ENCODE peak calls at places on chromosomes 13 and 19, in nine cellular contexts. One of them, this sample, is unnamed.

GRCh38 chr19:3387645-3388589 is 21.5 kb downstream of the NFIC start:
- DNase-seq in esophagus squamous epithelium: no peak
- DNase-seq in stimulated activated naive CD8-positive, alpha-beta T cell treated with anti-CD3 and anti-CD28 coated beads, Interleukin-15, Interleukin-2, amounts not matched to agents 100 U/mL and 50 U/mL, for 24 hours: no peak
- DNase-seq in substantia nigra: peak
- DNase-seq in stimulated activated CD8-positive, alpha-beta memory T cell treated with anti-CD3 and anti-CD28 coated beads, Interleukin-7, amount 100 ng/mL, for 24 hours: no peak
- DNase-seq in astrocyte of the spinal cord: peak
- DNase-seq in activated CD4-positive, alpha-beta T cell treated with anti-CD3 and anti-CD28 coated beads, Interleukin-2, amount 50 U/mL, for 48 hours: no peak
- DNase-seq in left lung: peak
- DNase-seq in fibroblast of mammary gland: peak
- DNase-seq in this sample: peak

GRCh38 chr19:39190768-39191167 is 6.0 kb upstream of the NCCRP1 start:
- DNase-seq in stimulated activated CD8-positive, alpha-beta memory T cell treated with anti-CD3 and anti-CD28 coated beads, Interleukin-7, amount 100 ng/mL, for 24 hours: no peak
- DNase-seq in stimulated activated naive CD8-positive, alpha-beta T cell treated with anti-CD3 and anti-CD28 coated beads, Interleukin-15, Interleukin-2, amounts not matched to agents 100 U/mL and 50 U/mL, for 24 hours: no peak
- DNase-seq in astrocyte of the spinal cord: no peak
- DNase-seq in activated CD4-positive, alpha-beta T cell treated with anti-CD3 and anti-CD28 coated beads, Interleukin-2, amount 50 U/mL, for 48 hours: no peak
- DNase-seq in substantia nigra: no peak
- DNase-seq in esophagus squamous epithelium: no peak
- DNase-seq in left lung: no peak
- DNase-seq in fibroblast of mammary gland: no peak
- DNase-seq in this sample: no peak

GRCh38 chr19:40614595-40615411 is 13.6 kb downstream of the LTBP4 start:
- DNase-seq in activated CD4-positive, alpha-beta T cell treated with anti-CD3 and anti-CD28 coated beads, Interleukin-2, amount 50 U/mL, for 48 hours: peak
- DNase-seq in esophagus squamous epithelium: peak
- DNase-seq in astrocyte of the spinal cord: peak
- DNase-seq in stimulated activated naive CD8-positive, alpha-beta T cell treated with anti-CD3 and anti-CD28 coated beads, Interleukin-15, Interleukin-2, amounts not matched to agents 100 U/mL and 50 U/mL, for 24 hours: peak
- DNase-seq in substantia nigra: no peak
- DNase-seq in stimulated activated CD8-positive, alpha-beta memory T cell treated with anti-CD3 and anti-CD28 coated beads, Interleukin-7, amount 100 ng/mL, for 24 hours: peak
- DNase-seq in fibroblast of mammary gland: peak
- DNase-seq in left lung: peak
- DNase-seq in this sample: peak

GRCh38 chr19:38321646-38322323 is 2.1 kb downstream of the KCNK6 start:
- DNase-seq in stimulated activated CD8-positive, alpha-beta memory T cell treated with anti-CD3 and anti-CD28 coated beads, Interleukin-7, amount 100 ng/mL, for 24 hours: no peak
- DNase-seq in fibroblast of mammary gland: peak
- DNase-seq in astrocyte of the spinal cord: no peak
- DNase-seq in substantia nigra: no peak
- DNase-seq in stimulated activated naive CD8-positive, alpha-beta T cell treated with anti-CD3 and anti-CD28 coated beads, Interleukin-15, Interleukin-2, amounts not matched to agents 100 U/mL and 50 U/mL, for 24 hours: no peak
- DNase-seq in left lung: peak
- DNase-seq in esophagus squamous epithelium: no peak
- DNase-seq in activated CD4-positive, alpha-beta T cell treated with anti-CD3 and anti-CD28 coated beads, Interleukin-2, amount 50 U/mL, for 48 hours: no peak
- DNase-seq in this sample: peak

GRCh38 chr19:38740252-38740592 is 4.1 kb downstream of the CAPN12 start:
- DNase-seq in stimulated activated naive CD8-positive, alpha-beta T cell treated with anti-CD3 and anti-CD28 coated beads, Interleukin-15, Interleukin-2, amounts not matched to agents 100 U/mL and 50 U/mL, for 24 hours: no peak
- DNase-seq in astrocyte of the spinal cord: no peak
- DNase-seq in fibroblast of mammary gland: no peak
- DNase-seq in substantia nigra: no peak
- DNase-seq in left lung: no peak
- DNase-seq in stimulated activated CD8-positive, alpha-beta memory T cell treated with anti-CD3 and anti-CD28 coated beads, Interleukin-7, amount 100 ng/mL, for 24 hours: no peak
- DNase-seq in activated CD4-positive, alpha-beta T cell treated with anti-CD3 and anti-CD28 coated beads, Interleukin-2, amount 50 U/mL, for 48 hours: no peak
- DNase-seq in esophagus squamous epithelium: no peak
- DNase-seq in this sample: no peak

GRCh38 chr13:80556291-80556690 is 215.4 kb upstream of the SPRY2 start:
- DNase-seq in astrocyte of the spinal cord: peak
- DNase-seq in activated CD4-positive, alpha-beta T cell treated with anti-CD3 and anti-CD28 coated beads, Interleukin-2, amount 50 U/mL, for 48 hours: no peak
- DNase-seq in left lung: no peak
- DNase-seq in substantia nigra: no peak
- DNase-seq in stimulated activated CD8-positive, alpha-beta memory T cell treated with anti-CD3 and anti-CD28 coated beads, Interleukin-7, amount 100 ng/mL, for 24 hours: no peak
- DNase-seq in stimulated activated naive CD8-positive, alpha-beta T cell treated with anti-CD3 and anti-CD28 coated beads, Interleukin-15, Interleukin-2, amounts not matched to agents 100 U/mL and 50 U/mL, for 24 hours: no peak
- DNase-seq in esophagus squamous epithelium: no peak
- DNase-seq in fibroblast of mammary gland: no peak
- DNase-seq in this sample: no peak

GRCh38 chr13:48448285-48448962 is 35.5 kb upstream of the LPAR6 start:
- DNase-seq in left lung: no peak
- DNase-seq in fibroblast of mammary gland: no peak
- DNase-seq in activated CD4-positive, alpha-beta T cell treated with anti-CD3 and anti-CD28 coated beads, Interleukin-2, amount 50 U/mL, for 48 hours: no peak
- DNase-seq in substantia nigra: no peak
- DNase-seq in stimulated activated naive CD8-positive, alpha-beta T cell treated with anti-CD3 and anti-CD28 coated beads, Interleukin-15, Interleukin-2, amounts not matched to agents 100 U/mL and 50 U/mL, for 24 hours: no peak
- DNase-seq in esophagus squamous epithelium: no peak
- DNase-seq in stimulated activated CD8-positive, alpha-beta memory T cell treated with anti-CD3 and anti-CD28 coated beads, Interleukin-7, amount 100 ng/mL, for 24 hours: no peak
- DNase-seq in astrocyte of the spinal cord: no peak
- DNase-seq in this sample: no peak

GRCh38 chr13:79581870-79582315 is 100.9 kb downstream of the NDFIP2 start:
- DNase-seq in activated CD4-positive, alpha-beta T cell treated with anti-CD3 and anti-CD28 coated beads, Interleukin-2, amount 50 U/mL, for 48 hours: no peak
- DNase-seq in stimulated activated naive CD8-positive, alpha-beta T cell treated with anti-CD3 and anti-CD28 coated beads, Interleukin-15, Interleukin-2, amounts not matched to agents 100 U/mL and 50 U/mL, for 24 hours: no peak
- DNase-seq in substantia nigra: no peak
- DNase-seq in astrocyte of the spinal cord: peak
- DNase-seq in left lung: no peak
- DNase-seq in stimulated activated CD8-positive, alpha-beta memory T cell treated with anti-CD3 and anti-CD28 coated beads, Interleukin-7, amount 100 ng/mL, for 24 hours: no peak
- DNase-seq in esophagus squamous epithelium: no peak
- DNase-seq in fibroblast of mammary gland: peak
- DNase-seq in this sample: no peak

GRCh38 chr19:6833166-6833790 is 54.1 kb upstream of the ADGRE1 start:
- DNase-seq in left lung: no peak
- DNase-seq in substantia nigra: no peak
- DNase-seq in activated CD4-positive, alpha-beta T cell treated with anti-CD3 and anti-CD28 coated beads, Interleukin-2, amount 50 U/mL, for 48 hours: no peak
- DNase-seq in astrocyte of the spinal cord: no peak
- DNase-seq in fibroblast of mammary gland: no peak
- DNase-seq in stimulated activated CD8-positive, alpha-beta memory T cell treated with anti-CD3 and anti-CD28 coated beads, Interleukin-7, amount 100 ng/mL, for 24 hours: no peak
- DNase-seq in stimulated activated naive CD8-positive, alpha-beta T cell treated with anti-CD3 and anti-CD28 coated beads, Interleukin-15, Interleukin-2, amounts not matched to agents 100 U/mL and 50 U/mL, for 24 hours: no peak
- DNase-seq in esophagus squamous epithelium: no peak
- DNase-seq in this sample: no peak

GRCh38 chr19:48722196-48722708 is 2.7 kb upstream of the MAMSTR start:
- DNase-seq in activated CD4-positive, alpha-beta T cell treated with anti-CD3 and anti-CD28 coated beads, Interleukin-2, amount 50 U/mL, for 48 hours: no peak
- DNase-seq in stimulated activated CD8-positive, alpha-beta memory T cell treated with anti-CD3 and anti-CD28 coated beads, Interleukin-7, amount 100 ng/mL, for 24 hours: no peak
- DNase-seq in esophagus squamous epithelium: no peak
- DNase-seq in fibroblast of mammary gland: no peak
- DNase-seq in substantia nigra: no peak
- DNase-seq in astrocyte of the spinal cord: no peak
- DNase-seq in left lung: no peak
- DNase-seq in stimulated activated naive CD8-positive, alpha-beta T cell treated with anti-CD3 and anti-CD28 coated beads, Interleukin-15, Interleukin-2, amounts not matched to agents 100 U/mL and 50 U/mL, for 24 hours: no peak
- DNase-seq in this sample: no peak